ENCODE peak calls at places on chromosome 9, in six cellular contexts. G, D, L, P, V and R are unnamed samples.

GRCh38 chr9:38467404-38467803 is 43.1 kb upstream of the IGFBPL1 start:
- DNase-seq in G (no peak), D (no peak), L (no peak), P (no peak), V (no peak), R (no peak)

GRCh38 chr9:27276182-27277030 is 20.5 kb downstream of the EQTN start:
- DNase-seq in G (peak; percentile 61), D (peak; percentile 11), L (no peak), P (peak; percentile 77), V (peak; percentile 53), R (peak; percentile 81)

GRCh38 chr9:20477940-20478620 is 144.2 kb downstream of the MLLT3 start:
- DNase-seq in G (no peak), D (no peak), L (no peak), P (peak; percentile 17), V (peak; percentile 23), R (peak; percentile 69)

GRCh38 chr9:112112519-112112918 is 62.6 kb downstream of the SUSD1 start:
- DNase-seq in G (peak; percentile 80), D (peak; percentile 73), L (no peak), P (peak; percentile 81), V (peak; percentile 79), R (peak; percentile 95)

GRCh38 chr9:109780453-109781033 is 545 bp downstream of the PALM2AKAP2 start:
- DNase-seq in G (no peak), D (no peak), L (no peak), P (peak; percentile 14), V (peak; percentile 56), R (peak; percentile 42)

GRCh38 chr9:80885894-80886293 is 803.5 kb downstream of the TLE1 start:
- DNase-seq in G (no peak), D (no peak), L (no peak), P (no peak), V (no peak), R (peak; percentile 9)

GRCh38 chr9:127572961-127573727 is 38.9 kb upstream of the STXBP1 start:
- DNase-seq in G (peak; percentile 64), D (no peak), L (no peak), P (peak; percentile 89), V (peak; percentile 88), R (peak; percentile 90)

GRCh38 chr9:135490166-135490870 is 10.2 kb upstream of the MRPS2 start:
- DNase-seq in G (no peak), D (no peak), L (no peak), P (no peak), V (no peak), R (no peak)

GRCh38 chr9:105157178-105157583 is 87.3 kb upstream of the SLC44A1 start:
- DNase-seq in G (peak; percentile 78), D (peak; percentile 55), L (peak; percentile 69), P (peak; percentile 87), V (peak; percentile 88), R (peak; percentile 85)

GRCh38 chr9:23493219-23493618 is 332.8 kb downstream of the ELAVL2 start:
- DNase-seq in G (no peak), D (no peak), L (no peak), P (no peak), V (no peak), R (no peak)

GRCh38 chr9:77977210-77977611 is 54.4 kb downstream of the GNAQ start:
- DNase-seq in G (peak; percentile 71), D (peak; percentile 61), L (peak; percentile 74), P (peak; percentile 93), V (peak; percentile 82), R (peak; percentile 95)

GRCh38 chr9:134602547-134603362 is 38.8 kb upstream of the COL5A1 start:
- DNase-seq in G (peak; percentile 92), D (peak; percentile 98), L (peak; percentile 69), P (peak; percentile 99), V (peak; percentile 96), R (peak; percentile 97)

GRCh38 chr9:113326230-113326629 is 13.8 kb downstream of the WDR31 start:
- DNase-seq in G (no peak), D (no peak), L (no peak), P (no peak), V (no peak), R (no peak)

GRCh38 chr9:131275332-131276106 is 791 bp downstream of the FAM78A start:
- DNase-seq in G (no peak), D (no peak), L (peak; percentile 85), P (no peak), V (no peak), R (no peak)

GRCh38 chr9:131667576-131667975 is 72.3 kb downstream of the RAPGEF1 start:
- DNase-seq in G (no peak), D (no peak), L (no peak), P (no peak), V (no peak), R (peak; percentile 45)

GRCh38 chr9:77598510-77598909 is 49.6 kb downstream of the GNA14 start:
- DNase-seq in G (no peak), D (no peak), L (no peak), P (peak; percentile 93), V (peak; percentile 63), R (peak; percentile 93)

GRCh38 chr9:98182069-98182820 is 10.2 kb downstream of the CORO2A start:
- DNase-seq in G (no peak), D (no peak), L (peak; percentile 16), P (peak; percentile 30), V (no peak), R (no peak)

GRCh38 chr9:130243015-130243881 is 22.3 kb upstream of the HMCN2 start:
- DNase-seq in G (peak; percentile 79), D (no peak), L (peak; percentile 77), P (peak; percentile 39), V (peak; percentile 59), R (peak; percentile 46)

GRCh38 chr9:92763721-92764380 is 782 bp downstream of the BICD2 start:
- DNase-seq in G (no peak), D (no peak), L (peak; percentile 68), P (no peak), V (peak; percentile 55), R (no peak)

GRCh38 chr9:123283048-123283408 is 14.6 kb upstream of the STRBP start:
- DNase-seq in G (no peak), D (no peak), L (no peak), P (no peak), V (no peak), R (no peak)

GRCh38 chr9:100718717-100719116 is 140.8 kb downstream of the CAVIN4 start:
- DNase-seq in G (no peak), D (no peak), L (no peak), P (no peak), V (no peak), R (no peak)

GRCh38 chr9:108259917-108260675 is 595.7 kb downstream of the ACTL7B start:
- DNase-seq in G (no peak), D (no peak), L (no peak), P (no peak), V (peak; percentile 46), R (no peak)

GRCh38 chr9:116558035-116558434 is 129.1 kb upstream of the TRIM32 start:
- DNase-seq in G (no peak), D (no peak), L (no peak), P (no peak), V (no peak), R (no peak)

GRCh38 chr9:92094655-92095054 is 20.6 kb downstream of the SPTLC1 start:
- DNase-seq in G (no peak), D (no peak), L (no peak), P (no peak), V (peak; percentile 14), R (peak; percentile 24)

GRCh38 chr9:96245399-96245798 is 56.6 kb downstream of the HSD17B3 start:
- DNase-seq in G (no peak), D (no peak), L (no peak), P (no peak), V (no peak), R (no peak)
- TF ChIP-seq CTCF in G (no peak), D (no peak), L (no peak), P (no peak), V (no peak), R (peak; percentile 3)

GRCh38 chr9:93906182-93906880 is 48.8 kb downstream of the BARX1 start:
- DNase-seq in G (no peak), D (no peak), L (peak; percentile 5), P (no peak), V (no peak), R (no peak)
- H3K4me3 ChIP-seq in G (no peak overlapping the region), D (no peak overlapping the region), L (no peak overlapping the region), P (no peak overlapping the region), V (no peak overlapping the region), R (no peak overlapping the region)

GRCh38 chr9:137095664-137096517 is 9.1 kb downstream of the MAN1B1 start:
- DNase-seq in G (no peak), D (no peak), L (no peak), P (no peak), V (no peak), R (no peak)
- TF ChIP-seq CTCF in G (no peak), D (no peak), L (no peak), P (peak; percentile 6), V (no peak), R (no peak)

GRCh38 chr9:128685636-128686489 is 3.2 kb upstream of the SET start:
- DNase-seq in G (no peak), D (no peak), L (no peak), P (no peak), V (no peak), R (peak; percentile 22)
- H3K4me3 ChIP-seq in G (no peak overlapping the region), D (no peak overlapping the region), L (no peak overlapping the region), P (no peak overlapping the region), V (no peak overlapping the region), R (no peak overlapping the region)